ENCODE peak calls at places on chromosomes 4 and X, in seven cellular contexts. K is IMR-90, Y is HCT116, M is fibroblast of lung, G is kidney, N is A549, X is right lobe of liver. Q is an unnamed sample.

GRCh38 chr4:158856852-158857251 is 88.0 kb downstream of the FNIP2 start:
- DNase-seq in N (peak; percentile 40), Y (peak; percentile 26), K (peak; percentile 68), M (peak; percentile 77), G (no peak), X (no peak), Q (peak; percentile 8)

GRCh38 chr4:88137112-88137511 is 21.3 kb downstream of the ABCG2 start:
- DNase-seq in N (no peak), G (no peak), M (no peak), Y (no peak), X (no peak), K (peak; percentile 73), Q (no peak)

GRCh38 chr4:72817012-72817411 is 248.0 kb upstream of the ADAMTS3 start:
- DNase-seq in Y (no peak), N (no peak), X (no peak), M (no peak), K (no peak), G (no peak), Q (no peak)

GRCh38 chrX:110219920-110220319 is 98.0 kb downstream of the AMMECR1 start:
- DNase-seq in Y (no peak), X (no peak), N (peak; percentile 58), M (peak; percentile 59), G (no peak), K (peak; percentile 69), Q (no peak)

GRCh38 chr4:113355550-113356371 is 306.3 kb downstream of the ANK2 start:
- DNase-seq in M (peak; percentile 86), N (no peak), X (no peak), K (peak; percentile 90), Y (peak; percentile 93), G (peak; percentile 55), Q (peak; percentile 32)

GRCh38 chrX:69146739-69147138 is 18.5 kb downstream of the PJA1 start:
- DNase-seq in M (no peak), Y (no peak), X (no peak), G (no peak), K (no peak), N (no peak), Q (no peak)

GRCh38 chrX:71993371-71993770 is 82.7 kb downstream of the NHSL2 start:
- DNase-seq in Y (no peak), N (no peak), M (no peak), K (no peak), X (no peak), G (no peak), Q (no peak)

GRCh38 chr4:98166025-98166730 is 22.9 kb upstream of the STPG2 start:
- DNase-seq in G (peak; percentile 78), N (peak; percentile 45), M (no peak), X (peak; percentile 92), K (peak; percentile 1), Y (peak; percentile 41), Q (no peak)

GRCh38 chr4:79174855-79175254 is 151.0 kb downstream of the NAA11 start:
- DNase-seq in G (no peak), X (no peak), K (no peak), N (no peak), M (no peak), Y (no peak), Q (no peak)

GRCh38 chr4:125313497-125313896 is 1.3 kb upstream of the FAT4 start:
- DNase-seq in X (peak; percentile 53), M (peak; percentile 95), K (peak; percentile 94), G (no peak), N (peak; percentile 78), Y (peak; percentile 85), Q (peak; percentile 83)

GRCh38 chrX:119734897-119735339 is 23.5 kb upstream of the SOWAHD start:
- DNase-seq in N (no peak), K (no peak), G (peak; percentile 82), M (peak; percentile 6), Y (no peak), X (peak; percentile 77), Q (no peak)

GRCh38 chr4:74016068-74016467 is 17.6 kb upstream of the CXCL5 start:
- DNase-seq in K (peak; percentile 63), M (peak; percentile 50), X (no peak), Y (no peak), N (peak; percentile 63), G (no peak), Q (no peak)

GRCh38 chrX:107537815-107538214 is 88.4 kb downstream of the FRMPD3 start:
- DNase-seq in X (peak; percentile 44), Y (peak; percentile 31), K (peak; percentile 50), M (peak; percentile 57), G (no peak), N (peak; percentile 66), Q (no peak)

GRCh38 chrX:47798861-47799260 is 37.8 kb upstream of the ZNF81 start:
- DNase-seq in Y (no peak), K (no peak), G (no peak), M (no peak), X (no peak), N (no peak), Q (no peak)

GRCh38 chrX:47797084-47797483 is 39.6 kb upstream of the ZNF81 start:
- DNase-seq in M (no peak), N (no peak), X (no peak), Y (no peak), G (no peak), K (no peak), Q (no peak)

DNA sequence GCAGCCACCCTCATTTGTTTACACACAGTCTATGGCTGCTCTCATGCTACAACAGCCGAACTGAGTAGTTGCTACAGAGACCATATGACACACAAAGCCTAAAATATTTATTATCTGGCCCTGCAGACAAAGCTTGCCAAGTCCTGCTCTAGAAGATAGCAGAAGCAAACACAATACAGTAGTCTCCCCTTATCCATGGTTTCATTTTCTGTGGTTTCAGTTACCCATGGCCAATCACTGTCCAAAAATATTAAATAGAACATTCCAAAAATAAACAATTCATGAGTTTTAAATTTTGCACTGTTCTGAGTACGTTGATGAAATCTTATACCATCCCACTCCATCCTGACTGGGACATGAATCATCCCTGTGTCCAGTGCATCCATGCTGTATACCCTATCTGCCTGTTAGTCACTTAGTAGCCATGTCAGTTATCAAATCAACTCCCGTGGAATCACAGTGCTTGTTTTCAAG is 40.2 kb upstream of the ZNF81 start:
- DNase-seq in G (no peak), M (peak; percentile 60), Y (no peak), N (no peak), K (peak; percentile 84), X (no peak), Q (peak; percentile 18)
- H3K4me3 ChIP-seq in G (no peak overlapping the region), M (no peak overlapping the region), Y (no peak overlapping the region), N (no peak overlapping the region), K (no peak overlapping the region), X (no peak overlapping the region), Q (no peak overlapping the region)

DNA sequence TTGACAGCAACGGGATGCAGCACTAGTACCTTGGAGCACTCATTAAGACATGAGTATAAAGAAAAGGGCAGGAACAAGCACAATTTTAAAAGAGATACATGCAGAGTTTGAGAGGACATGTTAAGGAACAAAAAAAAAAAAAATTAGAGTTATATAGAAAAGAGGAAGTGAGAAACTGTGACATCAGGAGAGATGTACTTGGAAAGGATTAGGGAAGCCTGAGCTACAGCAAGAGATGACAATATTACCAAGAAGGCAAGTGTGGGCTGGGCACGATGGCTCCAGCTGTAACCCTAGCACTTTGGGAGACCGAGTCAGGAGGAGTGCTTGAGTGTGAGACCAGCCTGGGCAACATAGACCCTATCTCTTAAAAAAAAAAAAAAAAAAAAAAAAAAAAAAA is 37.4 kb downstream of the GPR143 start:
- DNase-seq in K (no peak), M (no peak), G (no peak), Y (no peak), N (no peak), X (no peak), Q (no peak)
- H3K9me3 ChIP-seq in K (peaks cover 18% of the 10 kb centered on the region), M (no peaks in the 10 kb centered on the region), G (peaks cover 6% of the 10 kb centered on the region), Y (no peaks in the 10 kb centered on the region), N (peaks cover 18% of the 10 kb centered on the region), X (no peaks in the 10 kb centered on the region), Q (peaks cover 9% of the 10 kb centered on the region)

GRCh38 chrX:41335590-41336331 is 1.8 kb downstream of the DDX3X start:
- DNase-seq in N (no peak), K (peak; percentile 80), Y (no peak), M (peak; percentile 50), G (no peak), X (no peak), Q (no peak)

GRCh38 chrX:41333744-41333993 is 293 bp upstream of the DDX3X start:
- DNase-seq in X (no peak), N (peak; percentile 94), K (peak; percentile 90), M (peak; percentile 92), G (no peak), Y (peak; percentile 81), Q (peak; percentile 66)

GRCh38 chrX:41332988-41333743 is 796 bp upstream of the DDX3X start:
- DNase-seq in N (peak; percentile 96), K (peak; percentile 84), X (peak; percentile 86), Y (peak; percentile 79), M (peak; percentile 88), G (peak; percentile 97), Q (no peak)

GRCh38 chrX:41334866-41335589 is 1.1 kb downstream of the DDX3X start:
- DNase-seq in N (peak; percentile 44), X (peak; percentile 54), M (peak; percentile 59), G (peak; percentile 92), K (peak; percentile 62), Y (no peak), Q (no peak)

DNA sequence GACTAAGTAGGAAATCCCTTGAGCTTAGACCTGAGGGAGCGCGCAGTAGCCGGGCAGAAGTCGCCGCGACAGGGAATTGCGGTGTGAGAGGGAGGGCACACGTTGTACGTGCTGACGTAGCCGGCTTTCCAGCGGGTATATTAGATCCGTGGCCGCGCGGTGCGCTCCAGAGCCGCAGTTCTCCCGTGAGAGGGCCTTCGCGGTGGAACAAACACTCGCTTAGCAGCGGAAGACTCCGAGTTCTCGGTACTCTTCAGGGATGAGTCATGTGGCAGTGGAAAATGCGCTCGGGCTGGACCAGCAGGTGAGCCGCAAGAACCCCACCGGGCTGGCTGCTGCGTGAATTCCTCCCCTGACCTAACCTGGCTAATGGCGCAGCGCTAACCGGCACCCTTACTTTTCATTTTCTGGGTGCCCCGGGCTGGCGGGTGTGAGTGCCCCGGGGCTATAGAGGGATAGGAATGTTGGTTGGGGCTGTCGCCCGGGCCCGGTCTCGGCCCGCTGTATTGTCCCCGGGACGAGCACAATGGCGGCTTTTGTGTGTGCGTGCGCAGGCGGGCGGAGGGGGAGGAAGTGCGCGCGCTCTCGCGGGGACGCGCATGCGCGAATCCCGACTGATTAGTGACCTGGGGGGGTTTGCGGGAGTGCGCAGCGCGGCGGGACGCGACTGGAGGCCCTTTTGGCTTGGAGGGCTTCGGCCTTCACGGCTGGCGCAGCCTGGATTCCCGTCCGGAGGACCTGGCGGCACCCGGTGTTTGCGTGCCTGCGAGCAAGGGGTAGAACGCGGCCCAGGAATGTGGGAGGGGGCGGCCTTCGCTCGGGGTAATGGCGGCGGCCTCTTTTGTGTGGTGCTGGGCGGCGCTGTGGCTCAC is at the start of gene DDX3X:
- DNase-seq in N (peak; percentile 91), G (peak; percentile 98), M (peak; percentile 90), K (peak; percentile 91), Y (peak; percentile 71), X (peak; percentile 87), Q (peak; percentile 70)
- TF ChIP-seq CTCF in N (no peak), G (no peak), M (peak; percentile 21), K (peak; percentile 36), Y (no peak), X (peak; percentile 28), Q (peak; percentile 12)

GRCh38 chr4:153257151-153257620 is 52.9 kb downstream of the TRIM2 start:
- DNase-seq in X (no peak), M (peak; percentile 53), N (no peak), G (peak; percentile 78), K (peak; percentile 83), Y (no peak), Q (peak; percentile 36)
- H3K4me3 ChIP-seq in X (no peak overlapping the region), M (no peak overlapping the region), N (no peak overlapping the region), G (no peak overlapping the region), K (no peak overlapping the region), Y (no peak overlapping the region), Q (peak overlapping the region; percentile 44)

Q was measured in AG04450.